ENCODE peak calls at places on chromosomes 6 and 20, in seven cellular contexts. One of them, this sample, is unnamed.

GRCh38 chr20:22768779-22769178 is 184.4 kb upstream of the FOXA2 start:
- DNase-seq in endothelial cell of umbilical vein: no peak
- DNase-seq in PC-3: peak; percentile 74
- DNase-seq in HCT116: no peak
- DNase-seq in OCI-LY7: no peak
- DNase-seq in fibroblast of lung: no peak
- DNase-seq in neural progenitor cell: peak; percentile 30
- DNase-seq in this sample: no peak

GRCh38 chr6:45903959-45904358 is 111.7 kb downstream of the CLIC5 start:
- DNase-seq in endothelial cell of umbilical vein: no peak
- DNase-seq in HCT116: no peak
- DNase-seq in PC-3: no peak
- DNase-seq in neural progenitor cell: no peak
- DNase-seq in OCI-LY7: no peak
- DNase-seq in fibroblast of lung: no peak
- DNase-seq in this sample: no peak

GRCh38 chr6:40947876-40948514 is 91.0 kb downstream of the UNC5CL start:
- DNase-seq in OCI-LY7: no peak
- DNase-seq in HCT116: no peak
- DNase-seq in neural progenitor cell: no peak
- DNase-seq in PC-3: peak; percentile 76
- DNase-seq in endothelial cell of umbilical vein: peak; percentile 71
- DNase-seq in fibroblast of lung: peak; percentile 76
- DNase-seq in this sample: no peak

GRCh38 chr20:11403711-11404110 is 514.0 kb upstream of the BTBD3 start:
- DNase-seq in neural progenitor cell: no peak
- DNase-seq in fibroblast of lung: no peak
- DNase-seq in HCT116: no peak
- DNase-seq in OCI-LY7: no peak
- DNase-seq in PC-3: no peak
- DNase-seq in endothelial cell of umbilical vein: no peak
- DNase-seq in this sample: no peak

GRCh38 chr6:28105286-28105685 is 19.1 kb upstream of the ZSCAN16 start:
- DNase-seq in PC-3: peak; percentile 34
- DNase-seq in neural progenitor cell: no peak
- DNase-seq in OCI-LY7: peak; percentile 56
- DNase-seq in endothelial cell of umbilical vein: no peak
- DNase-seq in fibroblast of lung: peak; percentile 22
- DNase-seq in HCT116: no peak
- DNase-seq in this sample: peak; percentile 17

GRCh38 chr20:7650481-7650880 is 289.8 kb downstream of the HAO1 start:
- DNase-seq in PC-3: peak; percentile 84
- DNase-seq in HCT116: no peak
- DNase-seq in fibroblast of lung: peak; percentile 62
- DNase-seq in endothelial cell of umbilical vein: peak; percentile 21
- DNase-seq in OCI-LY7: peak; percentile 82
- DNase-seq in neural progenitor cell: peak; percentile 3
- DNase-seq in this sample: no peak

GRCh38 chr20:16551601-16552419 is 21.4 kb downstream of the KIF16B start:
- DNase-seq in OCI-LY7: no peak
- DNase-seq in HCT116: no peak
- DNase-seq in fibroblast of lung: no peak
- DNase-seq in neural progenitor cell: no peak
- DNase-seq in PC-3: no peak
- DNase-seq in endothelial cell of umbilical vein: no peak
- DNase-seq in this sample: no peak

GRCh38 chr6:73614802-73615201 is 39.0 kb downstream of the SLC17A5 start:
- DNase-seq in neural progenitor cell: no peak
- DNase-seq in fibroblast of lung: no peak
- DNase-seq in endothelial cell of umbilical vein: no peak
- DNase-seq in PC-3: no peak
- DNase-seq in OCI-LY7: no peak
- DNase-seq in HCT116: no peak
- DNase-seq in this sample: no peak

GRCh38 chr6:30749554-30750378 is 5.4 kb upstream of the IER3 start:
- DNase-seq in fibroblast of lung: no peak
- DNase-seq in endothelial cell of umbilical vein: no peak
- DNase-seq in OCI-LY7: no peak
- DNase-seq in HCT116: peak; percentile 89
- DNase-seq in PC-3: peak; percentile 96
- DNase-seq in neural progenitor cell: no peak
- DNase-seq in this sample: peak; percentile 87

GRCh38 chr6:90436403-90436802 is 139.8 kb upstream of the BACH2 start:
- DNase-seq in HCT116: no peak
- DNase-seq in endothelial cell of umbilical vein: no peak
- DNase-seq in neural progenitor cell: no peak
- DNase-seq in OCI-LY7: no peak
- DNase-seq in fibroblast of lung: no peak
- DNase-seq in PC-3: peak; percentile 30
- DNase-seq in this sample: no peak

GRCh38 chr6:134984821-134985220 is 34.9 kb upstream of the ALDH8A1 start:
- DNase-seq in neural progenitor cell: no peak
- DNase-seq in fibroblast of lung: peak; percentile 17
- DNase-seq in OCI-LY7: no peak
- DNase-seq in HCT116: no peak
- DNase-seq in PC-3: no peak
- DNase-seq in endothelial cell of umbilical vein: peak; percentile 72
- DNase-seq in this sample: no peak

GRCh38 chr6:64691069-64691468 is 1016.0 kb downstream of the EYS start:
- DNase-seq in fibroblast of lung: peak; percentile 28
- DNase-seq in OCI-LY7: no peak
- DNase-seq in neural progenitor cell: no peak
- DNase-seq in endothelial cell of umbilical vein: no peak
- DNase-seq in HCT116: no peak
- DNase-seq in PC-3: peak; percentile 62
- DNase-seq in this sample: no peak

GRCh38 chr6:74899416-74899815 is 306.4 kb downstream of the COL12A1 start:
- DNase-seq in endothelial cell of umbilical vein: peak; percentile 52
- DNase-seq in HCT116: no peak
- DNase-seq in neural progenitor cell: no peak
- DNase-seq in fibroblast of lung: peak; percentile 59
- DNase-seq in PC-3: peak; percentile 68
- DNase-seq in OCI-LY7: no peak
- DNase-seq in this sample: no peak

GRCh38 chr6:12196326-12196936 is 93.7 kb upstream of the EDN1 start:
- DNase-seq in fibroblast of lung: peak; percentile 37
- DNase-seq in neural progenitor cell: no peak
- DNase-seq in endothelial cell of umbilical vein: peak; percentile 10
- DNase-seq in PC-3: peak; percentile 57
- DNase-seq in HCT116: no peak
- DNase-seq in OCI-LY7: no peak
- DNase-seq in this sample: no peak

GRCh38 chr20:46797201-46797600 is 87.8 kb downstream of the SLC2A10 start:
- DNase-seq in fibroblast of lung: no peak
- DNase-seq in neural progenitor cell: no peak
- DNase-seq in OCI-LY7: no peak
- DNase-seq in HCT116: no peak
- DNase-seq in PC-3: no peak
- DNase-seq in endothelial cell of umbilical vein: no peak
- DNase-seq in this sample: no peak

GRCh38 chr6:109513571-109514071 is 30.6 kb upstream of the ZBTB24 start:
- DNase-seq in HCT116: no peak
- DNase-seq in endothelial cell of umbilical vein: peak; percentile 63
- DNase-seq in neural progenitor cell: peak; percentile 43
- DNase-seq in OCI-LY7: no peak
- DNase-seq in fibroblast of lung: peak; percentile 64
- DNase-seq in PC-3: peak; percentile 43
- DNase-seq in this sample: no peak

GRCh38 chr6:45376310-45377040 is 1.3 kb downstream of the SUPT3H start:
- DNase-seq in fibroblast of lung: peak; percentile 26
- DNase-seq in endothelial cell of umbilical vein: peak; percentile 50
- DNase-seq in neural progenitor cell: peak; percentile 29
- DNase-seq in OCI-LY7: no peak
- DNase-seq in HCT116: no peak
- DNase-seq in PC-3: no peak
- DNase-seq in this sample: peak; percentile 24

GRCh38 chr6:132456700-132457143 is 55.4 kb upstream of the MOXD1 start:
- DNase-seq in PC-3: no peak
- DNase-seq in OCI-LY7: no peak
- DNase-seq in neural progenitor cell: peak; percentile 27
- DNase-seq in fibroblast of lung: peak; percentile 21
- DNase-seq in HCT116: no peak
- DNase-seq in endothelial cell of umbilical vein: no peak
- DNase-seq in this sample: peak; percentile 7

GRCh38 chr6:136035378-136036070 is 184.0 kb downstream of the PDE7B start:
- DNase-seq in OCI-LY7: no peak
- DNase-seq in neural progenitor cell: no peak
- DNase-seq in fibroblast of lung: peak; percentile 60
- DNase-seq in endothelial cell of umbilical vein: peak; percentile 91
- DNase-seq in PC-3: no peak
- DNase-seq in HCT116: no peak
- DNase-seq in this sample: no peak

GRCh38 chr6:32932132-32932868 is 8.5 kb downstream of the HLA-DMB start:
- DNase-seq in neural progenitor cell: no peak
- DNase-seq in OCI-LY7: no peak
- DNase-seq in endothelial cell of umbilical vein: no peak
- DNase-seq in HCT116: no peak
- DNase-seq in fibroblast of lung: peak; percentile 21
- DNase-seq in PC-3: peak; percentile 11
- DNase-seq in this sample: no peak

GRCh38 chr6:33091957-33092356 is 16.2 kb downstream of the HLA-DPB1 start:
- DNase-seq in OCI-LY7: peak; percentile 70
- DNase-seq in neural progenitor cell: peak; percentile 69
- DNase-seq in PC-3: peak; percentile 9
- DNase-seq in HCT116: peak; percentile 8
- DNase-seq in endothelial cell of umbilical vein: no peak
- DNase-seq in fibroblast of lung: no peak
- DNase-seq in this sample: no peak

GRCh38 chr20:19817017-19817416 is 59.0 kb downstream of the RIN2 start:
- DNase-seq in HCT116: no peak
- DNase-seq in fibroblast of lung: peak; percentile 54
- DNase-seq in OCI-LY7: no peak
- DNase-seq in PC-3: peak; percentile 99
- DNase-seq in endothelial cell of umbilical vein: peak; percentile 99
- DNase-seq in neural progenitor cell: no peak
- DNase-seq in this sample: no peak

GRCh38 chr6:125986956-125987617 is 747 bp downstream of the TRMT11 start:
- DNase-seq in OCI-LY7: peak; percentile 28
- DNase-seq in fibroblast of lung: peak; percentile 15
- DNase-seq in neural progenitor cell: no peak
- DNase-seq in PC-3: peak; percentile 19
- DNase-seq in endothelial cell of umbilical vein: no peak
- DNase-seq in HCT116: peak; percentile 21
- DNase-seq in this sample: peak; percentile 45

GRCh38 chr6:88161921-88162320 is 4.2 kb downstream of the CNR1 start:
- DNase-seq in fibroblast of lung: no peak
- DNase-seq in OCI-LY7: no peak
- DNase-seq in neural progenitor cell: no peak
- DNase-seq in endothelial cell of umbilical vein: no peak
- DNase-seq in PC-3: no peak
- DNase-seq in HCT116: no peak
- DNase-seq in this sample: no peak

GRCh38 chr6:88157106-88157505 is 9.0 kb downstream of the CNR1 start:
- DNase-seq in neural progenitor cell: no peak
- DNase-seq in PC-3: no peak
- DNase-seq in endothelial cell of umbilical vein: no peak
- DNase-seq in HCT116: no peak
- DNase-seq in OCI-LY7: no peak
- DNase-seq in fibroblast of lung: no peak
- DNase-seq in this sample: no peak
- H3K79me2 ChIP-seq in neural progenitor cell: no peaks in the 10 kb centered on the region
- H3K79me2 ChIP-seq in PC-3: no peaks in the 10 kb centered on the region
- H3K79me2 ChIP-seq in endothelial cell of umbilical vein: no peaks in the 10 kb centered on the region
- H3K79me2 ChIP-seq in HCT116: no peaks in the 10 kb centered on the region
- H3K79me2 ChIP-seq in OCI-LY7: peaks cover 100% of the 10 kb centered on the region
- H3K79me2 ChIP-seq in fibroblast of lung: no peaks in the 10 kb centered on the region
- H3K79me2 ChIP-seq in this sample: no peaks in the 10 kb centered on the region

GRCh38 chr20:62550087-62550565 is 74.3 kb upstream of the GATA5 start:
- DNase-seq in HCT116: no peak
- DNase-seq in PC-3: no peak
- DNase-seq in endothelial cell of umbilical vein: no peak
- DNase-seq in neural progenitor cell: peak; percentile 37
- DNase-seq in fibroblast of lung: no peak
- DNase-seq in OCI-LY7: no peak
- DNase-seq in this sample: no peak
- H3K4me2 ChIP-seq in HCT116: no peak overlapping the region
- H3K4me2 ChIP-seq in PC-3: peak overlapping the region; percentile 52
- H3K4me2 ChIP-seq in endothelial cell of umbilical vein: no peak overlapping the region
- H3K4me2 ChIP-seq in neural progenitor cell: peak overlapping the region; percentile 75
- H3K4me2 ChIP-seq in fibroblast of lung: no peak overlapping the region
- H3K4me2 ChIP-seq in OCI-LY7: no peak overlapping the region
- H3K4me2 ChIP-seq in this sample: peak overlapping the region; percentile 91

GRCh38 chr6:169425628-169426370 is 172.2 kb upstream of the THBS2 start:
- DNase-seq in neural progenitor cell: no peak
- DNase-seq in endothelial cell of umbilical vein: no peak
- DNase-seq in OCI-LY7: no peak
- DNase-seq in PC-3: no peak
- DNase-seq in fibroblast of lung: peak; percentile 24
- DNase-seq in HCT116: no peak
- DNase-seq in this sample: no peak

GRCh38 chr6:169426611-169427010 is 173.0 kb upstream of the THBS2 start:
- DNase-seq in neural progenitor cell: no peak
- DNase-seq in endothelial cell of umbilical vein: no peak
- DNase-seq in OCI-LY7: no peak
- DNase-seq in fibroblast of lung: no peak
- DNase-seq in HCT116: no peak
- DNase-seq in PC-3: no peak
- DNase-seq in this sample: no peak

GRCh38 chr6:169429001-169429400 is 175.4 kb upstream of the THBS2 start:
- DNase-seq in endothelial cell of umbilical vein: no peak
- DNase-seq in fibroblast of lung: no peak
- DNase-seq in OCI-LY7: no peak
- DNase-seq in PC-3: no peak
- DNase-seq in HCT116: no peak
- DNase-seq in neural progenitor cell: no peak
- DNase-seq in this sample: no peak

GRCh38 chr6:169427856-169428255 is 174.2 kb upstream of the THBS2 start:
- DNase-seq in fibroblast of lung: peak; percentile 84
- DNase-seq in PC-3: no peak
- DNase-seq in endothelial cell of umbilical vein: no peak
- DNase-seq in neural progenitor cell: peak; percentile 47
- DNase-seq in OCI-LY7: no peak
- DNase-seq in HCT116: no peak
- DNase-seq in this sample: peak; percentile 64

GRCh38 chr6:169428532-169428931 is 174.9 kb upstream of the THBS2 start:
- DNase-seq in OCI-LY7: no peak
- DNase-seq in PC-3: no peak
- DNase-seq in fibroblast of lung: peak; percentile 13
- DNase-seq in neural progenitor cell: peak; percentile 18
- DNase-seq in endothelial cell of umbilical vein: no peak
- DNase-seq in HCT116: no peak
- DNase-seq in this sample: no peak
- H3K27ac ChIP-seq in OCI-LY7: no peak overlapping the region
- H3K27ac ChIP-seq in PC-3: no peak overlapping the region
- H3K27ac ChIP-seq in fibroblast of lung: no peak overlapping the region
- H3K27ac ChIP-seq in neural progenitor cell: no peak overlapping the region
- H3K27ac ChIP-seq in endothelial cell of umbilical vein: no peak overlapping the region
- H3K27ac ChIP-seq in HCT116: no peak overlapping the region
- H3K27ac ChIP-seq in this sample: peak overlapping the region; percentile 46

DNA sequence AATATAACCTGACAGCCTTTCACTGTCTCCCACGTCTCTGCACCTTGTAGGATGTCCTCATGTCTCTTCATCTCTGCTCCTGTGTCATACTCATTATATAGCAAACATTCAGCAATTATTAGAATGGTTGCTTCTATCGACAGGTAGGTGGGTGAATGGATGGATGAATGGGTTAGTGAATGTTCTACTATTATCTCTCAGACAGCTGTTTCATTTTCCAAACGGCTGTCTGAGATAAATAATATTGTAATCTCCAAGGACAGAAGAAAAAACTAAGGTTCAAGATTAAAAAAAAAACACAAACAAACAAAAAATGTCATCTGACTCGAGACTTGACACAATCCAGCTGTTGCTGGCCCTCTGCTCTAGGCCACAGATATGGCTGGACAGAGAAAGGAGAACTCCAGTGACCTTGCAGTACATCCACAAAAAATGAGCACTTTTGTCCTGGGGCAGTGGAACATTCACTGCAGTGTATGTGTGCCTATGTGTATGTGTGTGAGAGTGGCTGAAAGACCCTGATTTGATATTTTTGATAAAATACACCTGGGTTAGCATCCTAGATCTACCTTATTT is 2.1 kb downstream of the HNF4A start:
- DNase-seq in fibroblast of lung: peak; percentile 66
- DNase-seq in OCI-LY7: no peak
- DNase-seq in HCT116: no peak
- DNase-seq in neural progenitor cell: no peak
- DNase-seq in endothelial cell of umbilical vein: no peak
- DNase-seq in PC-3: no peak
- DNase-seq in this sample: no peak
- H3K79me2 ChIP-seq in fibroblast of lung: no peaks in the 10 kb centered on the region
- H3K79me2 ChIP-seq in OCI-LY7: no peaks in the 10 kb centered on the region
- H3K79me2 ChIP-seq in HCT116: no peaks in the 10 kb centered on the region
- H3K79me2 ChIP-seq in neural progenitor cell: no peaks in the 10 kb centered on the region
- H3K79me2 ChIP-seq in endothelial cell of umbilical vein: no peaks in the 10 kb centered on the region
- H3K79me2 ChIP-seq in PC-3: no peaks in the 10 kb centered on the region
- H3K79me2 ChIP-seq in this sample: peaks cover 62% of the 10 kb centered on the region